ENCODE peak calls at places on chromosomes 1 and 21, in eight cellular contexts. One of them, this sample, is unnamed.

GRCh38 chr1:217889401-217889800 is 258.3 kb downstream of the SPATA17 start:
- DNase-seq in lung: no peak
- DNase-seq in choroid plexus epithelial cell: no peak
- DNase-seq in fibroblast of mammary gland: peak
- DNase-seq in CD8-positive, alpha-beta T cell: no peak
- DNase-seq in left ventricle myocardium inferior: no peak
- DNase-seq in prostate gland: no peak
- DNase-seq in AG10803: no peak
- DNase-seq in this sample: no peak

GRCh38 chr1:53460211-53460634 is 1.0 kb downstream of the DMRTB1 start:
- DNase-seq in lung: no peak
- DNase-seq in choroid plexus epithelial cell: no peak
- DNase-seq in fibroblast of mammary gland: no peak
- DNase-seq in CD8-positive, alpha-beta T cell: no peak
- DNase-seq in left ventricle myocardium inferior: no peak
- DNase-seq in prostate gland: no peak
- DNase-seq in AG10803: no peak
- DNase-seq in this sample: no peak

GRCh38 chr1:197141556-197141955 is 4.9 kb downstream of the ASPM start:
- DNase-seq in lung: no peak
- DNase-seq in choroid plexus epithelial cell: no peak
- DNase-seq in fibroblast of mammary gland: no peak
- DNase-seq in CD8-positive, alpha-beta T cell: no peak
- DNase-seq in left ventricle myocardium inferior: no peak
- DNase-seq in prostate gland: no peak
- DNase-seq in AG10803: no peak
- DNase-seq in this sample: no peak

GRCh38 chr1:51285055-51285454 is 45.3 kb downstream of the TTC39A start:
- DNase-seq in lung: no peak
- DNase-seq in choroid plexus epithelial cell: no peak
- DNase-seq in fibroblast of mammary gland: no peak
- DNase-seq in CD8-positive, alpha-beta T cell: no peak
- DNase-seq in left ventricle myocardium inferior: no peak
- DNase-seq in prostate gland: no peak
- DNase-seq in AG10803: no peak
- DNase-seq in this sample: no peak

GRCh38 chr1:44323952-44324351 is 31.1 kb downstream of the ERI3 start:
- DNase-seq in lung: no peak
- DNase-seq in choroid plexus epithelial cell: no peak
- DNase-seq in fibroblast of mammary gland: no peak
- DNase-seq in CD8-positive, alpha-beta T cell: no peak
- DNase-seq in left ventricle myocardium inferior: no peak
- DNase-seq in prostate gland: no peak
- DNase-seq in AG10803: peak
- DNase-seq in this sample: no peak

GRCh38 chr1:233503351-233503950 is 110.5 kb upstream of the KCNK1 start:
- DNase-seq in lung: no peak
- DNase-seq in choroid plexus epithelial cell: no peak
- DNase-seq in fibroblast of mammary gland: no peak
- DNase-seq in CD8-positive, alpha-beta T cell: no peak
- DNase-seq in left ventricle myocardium inferior: no peak
- DNase-seq in prostate gland: no peak
- DNase-seq in AG10803: no peak
- DNase-seq in this sample: no peak

GRCh38 chr1:117120774-117121588 is 568 bp downstream of the TRIM45 start:
- DNase-seq in lung: no peak
- DNase-seq in choroid plexus epithelial cell: no peak
- DNase-seq in fibroblast of mammary gland: peak
- DNase-seq in CD8-positive, alpha-beta T cell: no peak
- DNase-seq in left ventricle myocardium inferior: no peak
- DNase-seq in prostate gland: no peak
- DNase-seq in AG10803: peak
- DNase-seq in this sample: no peak

GRCh38 chr1:209564904-209565303 is 18.6 kb upstream of the CAMK1G start:
- DNase-seq in lung: no peak
- DNase-seq in choroid plexus epithelial cell: no peak
- DNase-seq in fibroblast of mammary gland: no peak
- DNase-seq in CD8-positive, alpha-beta T cell: no peak
- DNase-seq in left ventricle myocardium inferior: no peak
- DNase-seq in prostate gland: no peak
- DNase-seq in AG10803: no peak
- DNase-seq in this sample: no peak

GRCh38 chr1:112144738-112145426 is 155.4 kb upstream of the KCND3 start:
- DNase-seq in lung: no peak
- DNase-seq in choroid plexus epithelial cell: no peak
- DNase-seq in fibroblast of mammary gland: no peak
- DNase-seq in CD8-positive, alpha-beta T cell: no peak
- DNase-seq in left ventricle myocardium inferior: peak
- DNase-seq in prostate gland: no peak
- DNase-seq in AG10803: no peak
- DNase-seq in this sample: no peak

GRCh38 chr1:160830321-160831153 is 32.1 kb downstream of the CD244 start:
- DNase-seq in lung: peak
- DNase-seq in choroid plexus epithelial cell: peak
- DNase-seq in fibroblast of mammary gland: peak
- DNase-seq in CD8-positive, alpha-beta T cell: peak
- DNase-seq in left ventricle myocardium inferior: no peak
- DNase-seq in prostate gland: peak
- DNase-seq in AG10803: peak
- DNase-seq in this sample: peak

GRCh38 chr1:29591601-29592260 is 355.4 kb downstream of the PTPRU start:
- DNase-seq in lung: no peak
- DNase-seq in choroid plexus epithelial cell: no peak
- DNase-seq in fibroblast of mammary gland: no peak
- DNase-seq in CD8-positive, alpha-beta T cell: no peak
- DNase-seq in left ventricle myocardium inferior: no peak
- DNase-seq in prostate gland: no peak
- DNase-seq in AG10803: no peak
- DNase-seq in this sample: no peak

GRCh38 chr1:7549277-7549676 is 221.8 kb upstream of the VAMP3 start:
- DNase-seq in lung: peak
- DNase-seq in choroid plexus epithelial cell: peak
- DNase-seq in fibroblast of mammary gland: peak
- DNase-seq in CD8-positive, alpha-beta T cell: no peak
- DNase-seq in left ventricle myocardium inferior: no peak
- DNase-seq in prostate gland: no peak
- DNase-seq in AG10803: peak
- DNase-seq in this sample: peak

GRCh38 chr1:117562581-117563491 is 43.0 kb upstream of the TENT5C start:
- DNase-seq in lung: peak
- DNase-seq in choroid plexus epithelial cell: no peak
- DNase-seq in fibroblast of mammary gland: no peak
- DNase-seq in CD8-positive, alpha-beta T cell: peak
- DNase-seq in left ventricle myocardium inferior: no peak
- DNase-seq in prostate gland: peak
- DNase-seq in AG10803: no peak
- DNase-seq in this sample: no peak

GRCh38 chr1:234676103-234676594 is 66.2 kb upstream of the IRF2BP2 start:
- DNase-seq in lung: peak
- DNase-seq in choroid plexus epithelial cell: peak
- DNase-seq in fibroblast of mammary gland: peak
- DNase-seq in CD8-positive, alpha-beta T cell: peak
- DNase-seq in left ventricle myocardium inferior: peak
- DNase-seq in prostate gland: peak
- DNase-seq in AG10803: peak
- DNase-seq in this sample: peak

GRCh38 chr21:41620982-41621381 is 113.0 kb upstream of the TMPRSS2 start:
- DNase-seq in lung: no peak
- DNase-seq in choroid plexus epithelial cell: no peak
- DNase-seq in fibroblast of mammary gland: peak
- DNase-seq in CD8-positive, alpha-beta T cell: no peak
- DNase-seq in left ventricle myocardium inferior: no peak
- DNase-seq in prostate gland: no peak
- DNase-seq in AG10803: peak
- DNase-seq in this sample: peak

GRCh38 chr1:12539705-12540579 is 78.1 kb downstream of the DHRS3 start:
- DNase-seq in lung: peak
- DNase-seq in choroid plexus epithelial cell: peak
- DNase-seq in fibroblast of mammary gland: peak
- DNase-seq in CD8-positive, alpha-beta T cell: no peak
- DNase-seq in left ventricle myocardium inferior: peak
- DNase-seq in prostate gland: no peak
- DNase-seq in AG10803: peak
- DNase-seq in this sample: peak

GRCh38 chr1:171432473-171432872 is 52.9 kb upstream of the PRRC2C start:
- DNase-seq in lung: no peak
- DNase-seq in choroid plexus epithelial cell: no peak
- DNase-seq in fibroblast of mammary gland: no peak
- DNase-seq in CD8-positive, alpha-beta T cell: no peak
- DNase-seq in left ventricle myocardium inferior: no peak
- DNase-seq in prostate gland: no peak
- DNase-seq in AG10803: no peak
- DNase-seq in this sample: no peak

GRCh38 chr1:171434717-171435346 is 50.5 kb upstream of the PRRC2C start:
- DNase-seq in lung: no peak
- DNase-seq in choroid plexus epithelial cell: peak
- DNase-seq in fibroblast of mammary gland: peak
- DNase-seq in CD8-positive, alpha-beta T cell: no peak
- DNase-seq in left ventricle myocardium inferior: no peak
- DNase-seq in prostate gland: no peak
- DNase-seq in AG10803: peak
- DNase-seq in this sample: peak

GRCh38 chr1:171429137-171429536 is 56.2 kb upstream of the PRRC2C start:
- DNase-seq in lung: no peak
- DNase-seq in choroid plexus epithelial cell: no peak
- DNase-seq in fibroblast of mammary gland: no peak
- DNase-seq in CD8-positive, alpha-beta T cell: no peak
- DNase-seq in left ventricle myocardium inferior: no peak
- DNase-seq in prostate gland: no peak
- DNase-seq in AG10803: no peak
- DNase-seq in this sample: no peak

GRCh38 chr1:171433451-171433850 is 51.9 kb upstream of the PRRC2C start:
- DNase-seq in lung: no peak
- DNase-seq in choroid plexus epithelial cell: peak
- DNase-seq in fibroblast of mammary gland: peak
- DNase-seq in CD8-positive, alpha-beta T cell: no peak
- DNase-seq in left ventricle myocardium inferior: no peak
- DNase-seq in prostate gland: no peak
- DNase-seq in AG10803: peak
- DNase-seq in this sample: peak

DNA sequence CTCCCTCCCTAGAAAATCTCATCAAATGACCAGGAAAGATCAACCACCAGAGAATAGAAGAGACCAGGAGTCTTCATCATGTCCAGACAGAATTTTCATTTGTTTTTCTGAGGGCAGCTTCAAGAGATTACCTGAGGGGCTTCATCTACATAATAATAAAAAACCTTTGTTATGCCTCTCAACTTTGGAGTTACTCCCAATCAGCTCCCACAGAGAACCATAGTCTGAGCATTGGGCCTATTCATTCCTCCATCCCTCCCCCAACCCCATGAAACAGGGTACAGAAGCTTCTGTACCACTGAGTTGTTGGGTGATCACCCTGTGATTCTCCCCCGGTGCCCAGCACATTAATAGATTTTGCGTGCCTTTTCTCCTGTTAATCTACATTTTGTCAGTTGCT is 53.3 kb upstream of the PRRC2C start:
- DNase-seq in lung: no peak
- DNase-seq in choroid plexus epithelial cell: no peak
- DNase-seq in fibroblast of mammary gland: no peak
- DNase-seq in CD8-positive, alpha-beta T cell: no peak
- DNase-seq in left ventricle myocardium inferior: no peak
- DNase-seq in prostate gland: no peak
- DNase-seq in AG10803: no peak
- DNase-seq in this sample: no peak
- H3K4me3 ChIP-seq in lung: no peak
- H3K4me3 ChIP-seq in choroid plexus epithelial cell: no peak
- H3K4me3 ChIP-seq in fibroblast of mammary gland: no peak
- H3K4me3 ChIP-seq in CD8-positive, alpha-beta T cell: no peak
- H3K4me3 ChIP-seq in left ventricle myocardium inferior: no peak
- H3K4me3 ChIP-seq in prostate gland: no peak
- H3K4me3 ChIP-seq in AG10803: no peak
- H3K4me3 ChIP-seq in this sample: no peak

DNA sequence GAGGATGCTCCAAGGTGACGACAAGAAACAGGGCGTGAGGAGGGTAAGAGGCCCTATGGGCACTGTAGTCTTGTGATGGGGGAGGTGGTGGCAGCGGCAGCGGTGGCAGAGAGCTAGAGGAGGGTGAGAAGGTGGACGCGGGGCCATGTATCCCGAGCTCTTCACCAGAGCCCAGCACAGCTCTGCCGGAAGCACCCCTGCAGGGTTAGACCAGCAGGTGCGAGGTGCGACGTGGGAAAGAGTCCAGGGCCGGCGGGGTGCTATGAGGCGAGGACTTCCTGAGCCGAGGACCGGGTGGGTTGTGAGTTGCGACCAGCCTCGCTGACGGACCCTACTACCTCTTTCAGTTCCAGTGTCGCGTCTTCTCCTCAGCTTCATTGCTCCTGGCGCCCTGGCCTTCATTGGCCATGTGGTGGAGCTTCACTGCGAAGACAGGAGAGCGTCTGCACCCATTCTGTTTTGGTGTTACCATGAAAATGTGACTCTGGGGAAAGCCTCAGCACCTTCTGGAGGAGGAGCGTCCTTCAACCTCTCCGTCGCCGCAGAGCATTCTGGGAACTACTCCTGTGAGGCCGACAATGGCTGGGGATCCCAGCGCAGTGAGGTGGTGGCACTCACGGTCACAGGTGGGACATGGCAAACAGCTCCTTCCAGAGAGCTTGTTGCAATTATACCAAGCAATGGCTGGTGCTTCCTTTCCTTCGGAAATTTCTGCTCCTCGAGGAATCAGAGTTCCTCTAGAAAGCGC is 67.9 kb upstream of the KIRREL1 start:
- DNase-seq in lung: no peak
- DNase-seq in choroid plexus epithelial cell: no peak
- DNase-seq in fibroblast of mammary gland: no peak
- DNase-seq in CD8-positive, alpha-beta T cell: no peak
- DNase-seq in left ventricle myocardium inferior: no peak
- DNase-seq in prostate gland: no peak
- DNase-seq in AG10803: no peak
- DNase-seq in this sample: no peak
- TF ChIP-seq CTCF in lung: no peak
- TF ChIP-seq CTCF in choroid plexus epithelial cell: no peak
- TF ChIP-seq CTCF in fibroblast of mammary gland: no peak
- TF ChIP-seq CTCF in CD8-positive, alpha-beta T cell: no peak
- TF ChIP-seq CTCF in left ventricle myocardium inferior: no peak
- TF ChIP-seq CTCF in prostate gland: no peak
- TF ChIP-seq CTCF in AG10803: no peak
- TF ChIP-seq CTCF in this sample: no peak

DNA sequence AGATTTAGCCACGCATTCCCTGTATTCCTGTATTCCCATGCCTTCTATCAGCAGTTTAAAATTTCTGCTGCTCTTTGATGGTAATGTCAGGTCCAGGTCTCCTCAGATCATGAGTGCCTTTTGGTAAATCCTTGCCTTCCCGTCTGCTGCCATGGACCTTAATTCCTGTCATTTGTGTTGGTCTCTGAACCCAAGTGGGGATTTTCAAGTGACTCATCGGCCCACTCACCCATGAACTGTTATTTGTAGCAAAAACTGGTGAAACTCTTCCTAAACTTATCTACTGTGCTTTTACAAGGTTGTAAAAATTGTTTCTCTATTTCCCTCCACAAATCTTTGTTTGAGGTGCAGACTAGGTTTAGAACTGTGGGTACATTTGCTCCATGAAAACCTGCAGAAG is 47.4 kb downstream of the ACTN2 start:
- DNase-seq in lung: no peak
- DNase-seq in choroid plexus epithelial cell: no peak
- DNase-seq in fibroblast of mammary gland: no peak
- DNase-seq in CD8-positive, alpha-beta T cell: no peak
- DNase-seq in left ventricle myocardium inferior: no peak
- DNase-seq in prostate gland: no peak
- DNase-seq in AG10803: no peak
- DNase-seq in this sample: no peak
- H3K4me3 ChIP-seq in lung: no peak
- H3K4me3 ChIP-seq in choroid plexus epithelial cell: no peak
- H3K4me3 ChIP-seq in fibroblast of mammary gland: no peak
- H3K4me3 ChIP-seq in CD8-positive, alpha-beta T cell: no peak
- H3K4me3 ChIP-seq in left ventricle myocardium inferior: no peak
- H3K4me3 ChIP-seq in prostate gland: no peak
- H3K4me3 ChIP-seq in AG10803: no peak
- H3K4me3 ChIP-seq in this sample: no peak

GRCh38 chr1:81192647-81193642 is 607.8 kb upstream of the ADGRL2 start:
- DNase-seq in lung: no peak
- DNase-seq in choroid plexus epithelial cell: no peak
- DNase-seq in fibroblast of mammary gland: no peak
- DNase-seq in CD8-positive, alpha-beta T cell: no peak
- DNase-seq in left ventricle myocardium inferior: no peak
- DNase-seq in prostate gland: no peak
- DNase-seq in AG10803: no peak
- DNase-seq in this sample: no peak
- TF ChIP-seq CTCF in lung: no peak
- TF ChIP-seq CTCF in choroid plexus epithelial cell: no peak
- TF ChIP-seq CTCF in fibroblast of mammary gland: no peak
- TF ChIP-seq CTCF in CD8-positive, alpha-beta T cell: no peak
- TF ChIP-seq CTCF in left ventricle myocardium inferior: no peak
- TF ChIP-seq CTCF in prostate gland: no peak
- TF ChIP-seq CTCF in AG10803: no peak
- TF ChIP-seq CTCF in this sample: no peak